ENCODE peak calls at places on chromosomes 7 and 10, in four cellular contexts. Q is stimulated activated CD4-positive, alpha-beta T cell treated with anti-CD3 and anti-CD28 coated beads, Interleukin-15, amount 100 ng/mL, for 1 hour; L is head of caudate nucleus; S is SW 1271. W is an unnamed sample.

GRCh38 chr10:46319383-46319782 is 32.6 kb downstream of the ANTXRL start:
- DNase-seq in Q (no peak), L (no peak), S (no peak), W (no peak)

GRCh38 chr10:124020871-124021823 is 72.3 kb downstream of the CHST15 start:
- DNase-seq in Q (no peak), L (no peak), S (no peak), W (no peak)

GRCh38 chr7:34160261-34160752 is 255.0 kb downstream of the BMPER start:
- DNase-seq in Q (no peak), L (no peak), S (no peak), W (no peak)

GRCh38 chr10:113663142-113663541 is 699 bp downstream of the NRAP start:
- DNase-seq in Q (no peak), L (no peak), S (no peak), W (no peak)

GRCh38 chr7:46544396-46545008 is 623.4 kb upstream of the IGFBP3 start:
- DNase-seq in Q (no peak), L (no peak), S (no peak), W (no peak)

GRCh38 chr7:48887500-48887899 is 36.8 kb upstream of the CDC14C start:
- DNase-seq in Q (no peak), L (no peak), S (no peak), W (no peak)

GRCh38 chr10:69337312-69338132 is 59.2 kb downstream of the HK1 start:
- DNase-seq in Q (no peak), L (peak), S (no peak), W (peak)

GRCh38 chr7:2629740-2630681 is 1.8 kb upstream of the TTYH3 start:
- DNase-seq in Q (no peak), L (no peak), S (no peak), W (peak)

GRCh38 chr10:103736763-103737162 is 118.6 kb downstream of the SH3PXD2A start:
- DNase-seq in Q (no peak), L (no peak), S (no peak), W (no peak)

W was measured in cerebellum.